ENCODE peak calls at places on chromosome 5, in ten cellular contexts. One of them, this sample, is unnamed.

GRCh38 chr5:93654676-93655075 is 71.7 kb downstream of the NR2F1 start:
- DNase-seq in B cell: no peak
- DNase-seq in Calu3: no peak
- DNase-seq in GM13977: no peak
- DNase-seq in ovary: no peak
- DNase-seq in fibroblast of mammary gland: peak
- DNase-seq in epithelial cell of proximal tubule: no peak
- DNase-seq in AG09319: no peak
- DNase-seq in RWPE1: no peak
- DNase-seq in epithelial cell of esophagus: peak
- DNase-seq in this sample: no peak

GRCh38 chr5:105956456-105957177 is 1714.1 kb downstream of the EFNA5 start:
- DNase-seq in B cell: no peak
- DNase-seq in Calu3: no peak
- DNase-seq in GM13977: no peak
- DNase-seq in ovary: no peak
- DNase-seq in fibroblast of mammary gland: no peak
- DNase-seq in epithelial cell of proximal tubule: peak
- DNase-seq in AG09319: no peak
- DNase-seq in RWPE1: no peak
- DNase-seq in epithelial cell of esophagus: peak
- DNase-seq in this sample: no peak

GRCh38 chr5:114695292-114695904 is 333.5 kb downstream of the KCNN2 start:
- DNase-seq in B cell: no peak
- DNase-seq in Calu3: no peak
- DNase-seq in GM13977: no peak
- DNase-seq in ovary: no peak
- DNase-seq in fibroblast of mammary gland: no peak
- DNase-seq in epithelial cell of proximal tubule: no peak
- DNase-seq in AG09319: no peak
- DNase-seq in RWPE1: no peak
- DNase-seq in epithelial cell of esophagus: no peak
- DNase-seq in this sample: no peak

GRCh38 chr5:169114466-169114865 is 186.5 kb downstream of the SLIT3 start:
- DNase-seq in B cell: no peak
- DNase-seq in Calu3: no peak
- DNase-seq in GM13977: no peak
- DNase-seq in ovary: no peak
- DNase-seq in fibroblast of mammary gland: no peak
- DNase-seq in epithelial cell of proximal tubule: no peak
- DNase-seq in AG09319: no peak
- DNase-seq in RWPE1: no peak
- DNase-seq in epithelial cell of esophagus: no peak
- DNase-seq in this sample: no peak

GRCh38 chr5:76074487-76074886 is 8.7 kb upstream of the SV2C start:
- DNase-seq in B cell: no peak
- DNase-seq in Calu3: peak
- DNase-seq in GM13977: peak
- DNase-seq in ovary: no peak
- DNase-seq in fibroblast of mammary gland: no peak
- DNase-seq in epithelial cell of proximal tubule: no peak
- DNase-seq in AG09319: no peak
- DNase-seq in RWPE1: no peak
- DNase-seq in epithelial cell of esophagus: no peak
- DNase-seq in this sample: no peak

GRCh38 chr5:180115326-180116076 is 43.9 kb upstream of the RNF130 start:
- DNase-seq in B cell: no peak
- DNase-seq in Calu3: no peak
- DNase-seq in GM13977: no peak
- DNase-seq in ovary: no peak
- DNase-seq in fibroblast of mammary gland: no peak
- DNase-seq in epithelial cell of proximal tubule: no peak
- DNase-seq in AG09319: no peak
- DNase-seq in RWPE1: no peak
- DNase-seq in epithelial cell of esophagus: no peak
- DNase-seq in this sample: no peak

GRCh38 chr5:153896701-153897100 is 142.0 kb downstream of the FAM114A2 start:
- DNase-seq in B cell: no peak
- DNase-seq in Calu3: no peak
- DNase-seq in GM13977: peak
- DNase-seq in ovary: no peak
- DNase-seq in fibroblast of mammary gland: peak
- DNase-seq in epithelial cell of proximal tubule: no peak
- DNase-seq in AG09319: no peak
- DNase-seq in RWPE1: no peak
- DNase-seq in epithelial cell of esophagus: peak
- DNase-seq in this sample: no peak

GRCh38 chr5:39794511-39794910 is 369.7 kb upstream of the DAB2 start:
- DNase-seq in B cell: no peak
- DNase-seq in Calu3: no peak
- DNase-seq in GM13977: no peak
- DNase-seq in ovary: no peak
- DNase-seq in fibroblast of mammary gland: peak
- DNase-seq in epithelial cell of proximal tubule: no peak
- DNase-seq in AG09319: no peak
- DNase-seq in RWPE1: no peak
- DNase-seq in epithelial cell of esophagus: no peak
- DNase-seq in this sample: no peak

GRCh38 chr5:107135391-107135790 is 535.3 kb downstream of the EFNA5 start:
- DNase-seq in B cell: no peak
- DNase-seq in Calu3: no peak
- DNase-seq in GM13977: no peak
- DNase-seq in ovary: no peak
- DNase-seq in fibroblast of mammary gland: peak
- DNase-seq in epithelial cell of proximal tubule: no peak
- DNase-seq in AG09319: no peak
- DNase-seq in RWPE1: no peak
- DNase-seq in epithelial cell of esophagus: peak
- DNase-seq in this sample: no peak

GRCh38 chr5:143162810-143163209 is 240.7 kb downstream of the NR3C1 start:
- DNase-seq in B cell: no peak
- DNase-seq in Calu3: no peak
- DNase-seq in GM13977: no peak
- DNase-seq in ovary: no peak
- DNase-seq in fibroblast of mammary gland: no peak
- DNase-seq in epithelial cell of proximal tubule: no peak
- DNase-seq in AG09319: no peak
- DNase-seq in RWPE1: no peak
- DNase-seq in epithelial cell of esophagus: no peak
- DNase-seq in this sample: no peak

GRCh38 chr5:83512051-83512745 is 40.7 kb downstream of the VCAN start:
- DNase-seq in B cell: no peak
- DNase-seq in Calu3: no peak
- DNase-seq in GM13977: no peak
- DNase-seq in ovary: no peak
- DNase-seq in fibroblast of mammary gland: no peak
- DNase-seq in epithelial cell of proximal tubule: peak
- DNase-seq in AG09319: peak
- DNase-seq in RWPE1: no peak
- DNase-seq in epithelial cell of esophagus: no peak
- DNase-seq in this sample: no peak

GRCh38 chr5:143118222-143118621 is 285.3 kb downstream of the NR3C1 start:
- DNase-seq in B cell: peak
- DNase-seq in Calu3: no peak
- DNase-seq in GM13977: no peak
- DNase-seq in ovary: no peak
- DNase-seq in fibroblast of mammary gland: no peak
- DNase-seq in epithelial cell of proximal tubule: no peak
- DNase-seq in AG09319: no peak
- DNase-seq in RWPE1: no peak
- DNase-seq in epithelial cell of esophagus: peak
- DNase-seq in this sample: no peak

GRCh38 chr5:4627887-4628286 is 512.2 kb upstream of the ADAMTS16 start:
- DNase-seq in B cell: no peak
- DNase-seq in Calu3: no peak
- DNase-seq in GM13977: no peak
- DNase-seq in ovary: no peak
- DNase-seq in fibroblast of mammary gland: no peak
- DNase-seq in epithelial cell of proximal tubule: no peak
- DNase-seq in AG09319: no peak
- DNase-seq in RWPE1: no peak
- DNase-seq in epithelial cell of esophagus: no peak
- DNase-seq in this sample: no peak

GRCh38 chr5:3382151-3382550 is 213.5 kb upstream of the IRX1 start:
- DNase-seq in B cell: no peak
- DNase-seq in Calu3: no peak
- DNase-seq in GM13977: no peak
- DNase-seq in ovary: no peak
- DNase-seq in fibroblast of mammary gland: no peak
- DNase-seq in epithelial cell of proximal tubule: no peak
- DNase-seq in AG09319: no peak
- DNase-seq in RWPE1: no peak
- DNase-seq in epithelial cell of esophagus: no peak
- DNase-seq in this sample: no peak

GRCh38 chr5:9047932-9048331 is 497.9 kb downstream of the SEMA5A start:
- DNase-seq in B cell: no peak
- DNase-seq in Calu3: no peak
- DNase-seq in GM13977: no peak
- DNase-seq in ovary: no peak
- DNase-seq in fibroblast of mammary gland: no peak
- DNase-seq in epithelial cell of proximal tubule: no peak
- DNase-seq in AG09319: no peak
- DNase-seq in RWPE1: no peak
- DNase-seq in epithelial cell of esophagus: no peak
- DNase-seq in this sample: no peak

GRCh38 chr5:105817906-105818305 is 1852.8 kb downstream of the EFNA5 start:
- DNase-seq in B cell: no peak
- DNase-seq in Calu3: no peak
- DNase-seq in GM13977: no peak
- DNase-seq in ovary: no peak
- DNase-seq in fibroblast of mammary gland: no peak
- DNase-seq in epithelial cell of proximal tubule: no peak
- DNase-seq in AG09319: no peak
- DNase-seq in RWPE1: no peak
- DNase-seq in epithelial cell of esophagus: no peak
- DNase-seq in this sample: no peak

GRCh38 chr5:44935262-44935661 is 126.5 kb downstream of the MRPS30 start:
- DNase-seq in B cell: no peak
- DNase-seq in Calu3: no peak
- DNase-seq in GM13977: no peak
- DNase-seq in ovary: no peak
- DNase-seq in fibroblast of mammary gland: no peak
- DNase-seq in epithelial cell of proximal tubule: no peak
- DNase-seq in AG09319: no peak
- DNase-seq in RWPE1: no peak
- DNase-seq in epithelial cell of esophagus: peak
- DNase-seq in this sample: no peak

DNA sequence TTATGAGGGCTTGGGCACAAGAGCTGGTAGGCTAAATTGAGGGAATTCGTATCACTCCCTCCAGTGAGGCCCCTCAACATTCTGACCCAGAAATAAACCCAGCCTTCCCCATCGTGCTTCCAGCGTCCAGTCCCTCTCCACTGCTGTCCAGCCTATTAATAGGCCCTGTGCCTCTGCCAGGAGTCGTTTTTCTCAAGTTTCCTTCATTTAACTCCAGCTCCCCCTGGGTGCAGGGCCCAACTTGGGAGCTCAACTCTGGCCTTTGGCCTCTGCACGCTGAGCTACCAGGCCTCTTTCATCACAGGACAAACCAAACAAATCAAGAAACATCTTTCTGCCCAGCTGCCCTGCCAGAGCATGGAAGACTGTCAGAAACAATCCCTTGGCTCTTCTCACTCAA is 10.0 kb downstream of the HBEGF start:
- DNase-seq in B cell: no peak
- DNase-seq in Calu3: no peak
- DNase-seq in GM13977: no peak
- DNase-seq in ovary: peak
- DNase-seq in fibroblast of mammary gland: no peak
- DNase-seq in epithelial cell of proximal tubule: no peak
- DNase-seq in AG09319: no peak
- DNase-seq in RWPE1: no peak
- DNase-seq in epithelial cell of esophagus: no peak
- DNase-seq in this sample: no peak
- TF ChIP-seq CTCF in B cell: no peak
- TF ChIP-seq CTCF in Calu3: no peak
- TF ChIP-seq CTCF in GM13977: no peak
- TF ChIP-seq CTCF in ovary: no peak
- TF ChIP-seq CTCF in fibroblast of mammary gland: no peak
- TF ChIP-seq CTCF in epithelial cell of proximal tubule: no peak
- TF ChIP-seq CTCF in AG09319: no peak
- TF ChIP-seq CTCF in RWPE1: no peak
- TF ChIP-seq CTCF in epithelial cell of esophagus: no peak
- TF ChIP-seq CTCF in this sample: no peak

DNA sequence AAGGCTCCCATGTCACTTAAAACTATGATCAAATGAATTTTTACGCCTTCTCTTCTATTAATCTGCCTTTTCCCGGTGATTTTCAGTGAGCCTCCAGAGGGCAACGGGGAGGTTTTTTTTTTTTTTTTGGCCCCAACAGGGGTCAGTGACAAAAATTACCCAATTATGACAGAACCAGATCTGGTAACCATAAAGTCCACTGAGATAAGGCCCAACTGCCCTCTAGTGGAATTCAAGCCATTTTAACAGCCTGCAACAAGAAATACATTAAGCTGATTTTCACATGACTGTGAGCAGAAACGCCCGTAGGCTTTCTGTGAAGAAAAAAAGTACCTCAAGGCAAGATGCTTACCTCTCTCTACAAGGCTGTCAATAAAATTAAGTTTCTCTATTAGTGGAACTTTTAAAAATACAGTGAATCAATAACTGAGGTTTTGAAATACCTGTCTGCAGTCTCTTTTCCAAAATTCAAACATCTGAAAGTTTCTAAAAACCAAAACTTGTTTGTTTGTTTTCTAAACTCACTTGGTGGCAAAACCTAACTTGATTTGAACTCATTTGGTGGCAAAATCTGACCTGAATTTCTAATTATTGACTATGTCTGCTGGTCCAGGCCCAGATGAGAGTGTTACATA is 49.7 kb upstream of the FST start:
- DNase-seq in B cell: no peak
- DNase-seq in Calu3: peak
- DNase-seq in GM13977: no peak
- DNase-seq in ovary: no peak
- DNase-seq in fibroblast of mammary gland: peak
- DNase-seq in epithelial cell of proximal tubule: no peak
- DNase-seq in AG09319: no peak
- DNase-seq in RWPE1: peak
- DNase-seq in epithelial cell of esophagus: peak
- DNase-seq in this sample: no peak
- TF ChIP-seq CTCF in B cell: no peak
- TF ChIP-seq CTCF in Calu3: peak
- TF ChIP-seq CTCF in GM13977: peak
- TF ChIP-seq CTCF in ovary: no peak
- TF ChIP-seq CTCF in fibroblast of mammary gland: peak
- TF ChIP-seq CTCF in epithelial cell of proximal tubule: peak
- TF ChIP-seq CTCF in AG09319: peak
- TF ChIP-seq CTCF in RWPE1: peak
- TF ChIP-seq CTCF in epithelial cell of esophagus: peak
- TF ChIP-seq CTCF in this sample: no peak

GRCh38 chr5:53480474-53481353 is at the start of gene FST:
- DNase-seq in B cell: peak
- DNase-seq in Calu3: peak
- DNase-seq in GM13977: peak
- DNase-seq in ovary: no peak
- DNase-seq in fibroblast of mammary gland: peak
- DNase-seq in epithelial cell of proximal tubule: no peak
- DNase-seq in AG09319: no peak
- DNase-seq in RWPE1: peak
- DNase-seq in epithelial cell of esophagus: no peak
- DNase-seq in this sample: no peak
- TF ChIP-seq CTCF in B cell: no peak
- TF ChIP-seq CTCF in Calu3: no peak
- TF ChIP-seq CTCF in GM13977: no peak
- TF ChIP-seq CTCF in ovary: no peak
- TF ChIP-seq CTCF in fibroblast of mammary gland: no peak
- TF ChIP-seq CTCF in epithelial cell of proximal tubule: no peak
- TF ChIP-seq CTCF in AG09319: no peak
- TF ChIP-seq CTCF in RWPE1: no peak
- TF ChIP-seq CTCF in epithelial cell of esophagus: no peak
- TF ChIP-seq CTCF in this sample: no peak

GRCh38 chr5:95654196-95654595 is 7.6 kb downstream of the RFESD start:
- DNase-seq in B cell: no peak
- DNase-seq in Calu3: no peak
- DNase-seq in GM13977: no peak
- DNase-seq in ovary: no peak
- DNase-seq in fibroblast of mammary gland: no peak
- DNase-seq in epithelial cell of proximal tubule: no peak
- DNase-seq in AG09319: no peak
- DNase-seq in RWPE1: no peak
- DNase-seq in epithelial cell of esophagus: no peak
- DNase-seq in this sample: no peak
- TF ChIP-seq CTCF in B cell: no peak
- TF ChIP-seq CTCF in Calu3: no peak
- TF ChIP-seq CTCF in GM13977: no peak
- TF ChIP-seq CTCF in ovary: no peak
- TF ChIP-seq CTCF in fibroblast of mammary gland: no peak
- TF ChIP-seq CTCF in epithelial cell of proximal tubule: no peak
- TF ChIP-seq CTCF in AG09319: no peak
- TF ChIP-seq CTCF in RWPE1: no peak
- TF ChIP-seq CTCF in epithelial cell of esophagus: no peak
- TF ChIP-seq CTCF in this sample: no peak